ENCODE peak calls at places on chromosomes 12 and 14, in nine cellular contexts. E is K562, U is stomach, H is esophagus muscularis mucosa, B is breast epithelium, Q is upper lobe of left lung, A is endothelial cell of umbilical vein, G is HCT116, O is prostate gland. J is an unnamed sample.

GRCh38 chr12:52539024-52539820 is 13.7 kb downstream of the KRT71 start:
- DNase-seq in E (no peak), U (no peak), H (no peak), B (no peak), Q (no peak), A (peak; percentile 42), G (no peak), O (peak; percentile 25), J (peak; percentile 34)

GRCh38 chr12:42924482-42924881 is 334.9 kb upstream of the PRICKLE1 start:
- DNase-seq in E (no peak), U (no peak), H (no peak), B (no peak), Q (no peak), A (no peak), G (no peak), O (no peak), J (no peak)

GRCh38 chr14:97477353-97477752 is 680.2 kb downstream of the VRK1 start:
- DNase-seq in E (no peak), U (no peak), H (no peak), B (no peak), Q (no peak), A (no peak), G (no peak), O (no peak), J (no peak)

GRCh38 chr12:12891646-12892355 is 439 bp downstream of the GPRC5A start:
- DNase-seq in E (no peak), U (no peak), H (no peak), B (no peak), Q (no peak), A (no peak), G (no peak), O (no peak), J (no peak)

GRCh38 chr14:71478542-71478941 is 453.7 kb upstream of the RGS6 start:
- DNase-seq in E (no peak), U (no peak), H (no peak), B (no peak), Q (no peak), A (no peak), G (no peak), O (no peak), J (no peak)

GRCh38 chr12:62760779-62761178 is 174.2 kb downstream of the PPM1H start:
- DNase-seq in E (no peak), U (no peak), H (no peak), B (no peak), Q (no peak), A (no peak), G (no peak), O (no peak), J (no peak)

GRCh38 chr14:69979882-69980281 is 100.7 kb downstream of the SMOC1 start:
- DNase-seq in E (no peak), U (no peak), H (no peak), B (no peak), Q (no peak), A (no peak), G (no peak), O (no peak), J (no peak)

GRCh38 chr12:30422844-30423243 is 272.8 kb downstream of the IPO8 start:
- DNase-seq in E (no peak), U (no peak), H (peak; percentile 34), B (no peak), Q (no peak), A (no peak), G (no peak), O (no peak), J (no peak)

GRCh38 chr12:76652402-76652801 is 92.8 kb upstream of the OSBPL8 start:
- DNase-seq in E (no peak), U (no peak), H (no peak), B (no peak), Q (no peak), A (no peak), G (no peak), O (no peak), J (no peak)

GRCh38 chr12:107091989-107092641 is 1.2 kb downstream of the CRY1 start:
- DNase-seq in E (peak; percentile 38), U (no peak), H (peak; percentile 92), B (peak; percentile 43), Q (no peak), A (peak; percentile 97), G (peak; percentile 96), O (peak; percentile 53), J (no peak)

GRCh38 chr14:53247596-53248370 is 94.7 kb upstream of the DDHD1 start:
- DNase-seq in E (no peak), U (no peak), H (no peak), B (no peak), Q (no peak), A (no peak), G (no peak), O (no peak), J (no peak)

GRCh38 chr12:12661086-12661485 is 34.9 kb downstream of the GPR19 start:
- DNase-seq in E (no peak), U (no peak), H (no peak), B (no peak), Q (no peak), A (no peak), G (no peak), O (no peak), J (no peak)

GRCh38 chr12:101407054-101407437 is 526 bp downstream of the ARL1 start:
- DNase-seq in E (no peak), U (no peak), H (no peak), B (no peak), Q (no peak), A (no peak), G (no peak), O (peak; percentile 20), J (no peak)

GRCh38 chr12:64609543-64610091 is 678 bp upstream of the RASSF3 start:
- DNase-seq in E (no peak), U (no peak), H (no peak), B (no peak), Q (no peak), A (peak; percentile 75), G (no peak), O (no peak), J (no peak)

GRCh38 chr12:100141666-100141997 is 1.0 kb downstream of the BLTP3B start:
- DNase-seq in E (peak; percentile 12), U (no peak), H (no peak), B (no peak), Q (no peak), A (peak; percentile 77), G (peak; percentile 32), O (peak; percentile 20), J (no peak)
- H3K27ac ChIP-seq in E (peak overlapping the region; percentile 69), U (peak overlapping the region; percentile 99), H (peak overlapping the region; percentile 94), B (peak overlapping the region; percentile 99), Q (peak overlapping the region; percentile 97), A (peak overlapping the region; percentile 91), G (peak overlapping the region; percentile 73), O (peak overlapping the region; percentile 94), J (peak overlapping the region; percentile 97)

GRCh38 chr12:123389560-123390351 is 5.8 kb downstream of the KMT5A start:
- DNase-seq in E (peak; percentile 70), U (peak; percentile 67), H (no peak), B (no peak), Q (peak; percentile 91), A (peak; percentile 25), G (no peak), O (peak; percentile 64), J (peak; percentile 90)
- TF ChIP-seq POLR2A in E (peak; percentile 28), U (no peak), H (no peak), B (no peak), Q (no peak), A (no peak), G (no peak), O (peak; percentile 34), J (no peak)

GRCh38 chr14:68506645-68507405 is 286.0 kb downstream of the ZFP36L1 start:
- DNase-seq in E (no peak), U (peak; percentile 57), H (no peak), B (peak; percentile 53), Q (no peak), A (no peak), G (no peak), O (peak; percentile 74), J (no peak)

GRCh38 chr14:68508581-68508980 is 284.3 kb downstream of the ZFP36L1 start:
- DNase-seq in E (no peak), U (no peak), H (no peak), B (no peak), Q (no peak), A (no peak), G (no peak), O (no peak), J (no peak)

GRCh38 chr14:68504861-68505260 is 288.0 kb downstream of the ZFP36L1 start:
- DNase-seq in E (no peak), U (no peak), H (no peak), B (no peak), Q (no peak), A (no peak), G (no peak), O (no peak), J (no peak)

GRCh38 chr14:68507544-68508081 is 285.3 kb downstream of the ZFP36L1 start:
- DNase-seq in E (no peak), U (no peak), H (no peak), B (no peak), Q (no peak), A (no peak), G (no peak), O (peak; percentile 49), J (no peak)

DNA sequence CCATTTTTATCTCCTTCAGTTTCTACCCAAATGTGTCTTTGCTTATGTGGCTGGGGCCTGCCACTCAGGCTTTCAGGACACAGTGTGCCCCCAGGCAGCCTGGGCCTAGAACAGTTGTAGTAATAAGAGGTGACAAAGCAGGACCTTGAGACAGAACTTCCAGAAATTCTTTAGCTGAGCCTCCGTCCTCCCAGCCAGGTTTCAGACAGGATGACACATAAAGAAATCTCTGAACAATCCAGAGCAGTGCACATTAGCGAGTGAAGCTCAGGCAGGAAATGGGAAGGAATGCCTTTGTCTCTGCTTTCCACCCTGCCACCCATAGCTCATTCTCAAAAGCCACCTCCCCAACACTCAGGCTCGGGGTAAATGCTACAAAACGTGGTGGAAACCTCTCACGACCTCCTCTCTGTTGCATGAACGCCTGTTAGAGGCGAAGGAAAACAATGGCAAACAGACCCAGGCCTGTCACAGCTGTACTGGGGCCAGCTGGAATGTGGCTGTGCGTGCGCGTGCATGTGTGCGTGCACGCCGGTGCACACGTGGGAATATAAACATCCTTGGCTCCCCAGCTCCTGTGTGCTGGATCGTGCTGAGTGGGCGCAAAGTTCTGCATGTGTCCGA is 286.7 kb downstream of the ZFP36L1 start:
- DNase-seq in E (no peak), U (peak; percentile 67), H (no peak), B (peak; percentile 68), Q (peak; percentile 87), A (peak; percentile 48), G (no peak), O (peak; percentile 31), J (peak; percentile 77)
- TF ChIP-seq POLR2AphosphoS5 in E (no peak), U (no peak), H (peak; percentile 25), B (no peak), Q (no peak), A (no peak), G (no peak), O (no peak), J (no peak)

DNA sequence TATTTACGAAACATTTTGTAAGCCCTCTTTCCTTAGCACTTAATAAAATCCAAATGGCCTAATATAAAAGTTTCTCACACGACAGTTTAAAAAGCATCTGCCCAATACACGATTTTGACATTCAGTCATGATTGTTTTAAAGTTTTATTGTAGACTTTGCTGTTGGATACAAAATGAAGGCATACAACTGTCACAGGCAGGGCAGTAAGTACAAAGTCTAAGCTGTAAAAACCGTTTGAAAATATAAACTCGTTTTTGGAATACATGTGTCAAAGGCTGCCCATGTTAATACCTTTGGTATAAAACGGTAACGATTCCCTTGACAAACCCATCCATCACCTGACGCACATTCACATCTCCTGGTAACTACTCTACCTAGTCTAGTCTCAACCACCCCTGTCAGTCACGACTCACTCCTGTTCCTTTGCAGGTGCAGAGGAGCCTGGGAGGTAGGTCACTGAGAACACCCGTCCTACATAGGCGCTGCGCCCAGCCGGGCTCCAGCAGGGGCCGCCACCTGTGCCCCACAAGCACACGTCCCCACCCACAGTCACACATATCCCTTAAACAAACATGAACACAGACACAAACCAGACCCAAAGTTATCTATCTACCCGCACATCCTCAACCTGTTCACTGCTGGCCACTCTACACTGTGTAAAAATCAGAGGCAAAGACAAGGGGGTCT is 27.1 kb downstream of the KCTD10 start:
- DNase-seq in E (peak; percentile 49), U (no peak), H (no peak), B (no peak), Q (peak; percentile 47), A (no peak), G (no peak), O (no peak), J (no peak)
- H3K27ac ChIP-seq in E (no peak overlapping the region), U (no peak overlapping the region), H (peak overlapping the region; percentile 22), B (no peak overlapping the region), Q (no peak overlapping the region), A (no peak overlapping the region), G (no peak overlapping the region), O (peak overlapping the region; percentile 80), J (peak overlapping the region; percentile 38)

J was measured in spleen.